ENCODE peak calls at places on chromosomes 2 and 18, in five cellular contexts. G, S, L, Y and B are unnamed samples. For H3K27me3, the result is how much of the 10 kb centered on the place peaks cover.

GRCh38 chr18:3839481-3840075 is 389.6 kb downstream of the TGIF1 start:
- DNase-seq in Y (no peak), S (no peak), G (no peak), L (no peak), B (no peak)

GRCh38 chr2:158718196-158718585 is 76.9 kb upstream of the DAPL1 start:
- DNase-seq in S (no peak), G (no peak), Y (no peak), L (no peak), B (no peak)

GRCh38 chr2:240166761-240167587 is 26.5 kb upstream of the OTOS start:
- DNase-seq in G (no peak), Y (no peak), L (peak), S (no peak), B (no peak)

GRCh38 chr2:229725716-229726346 is 11.5 kb upstream of the DNER start:
- DNase-seq in L (no peak), G (no peak), Y (no peak), S (peak), B (no peak)

GRCh38 chr18:44323125-44323524 is 357.6 kb upstream of the SETBP1 start:
- DNase-seq in G (no peak), S (no peak), Y (no peak), L (no peak), B (no peak)

GRCh38 chr2:20449501-20450200 is 2.8 kb downstream of the RHOB start:
- DNase-seq in G (no peak), Y (no peak), S (peak), L (no peak), B (peak)

GRCh38 chr2:6855860-6856547 is 9.7 kb downstream of the CMPK2 start:
- DNase-seq in Y (no peak), L (no peak), S (no peak), G (no peak), B (no peak)

GRCh38 chr2:45765007-45765767 is 113.7 kb downstream of the PRKCE start:
- DNase-seq in G (no peak), S (no peak), L (no peak), Y (no peak), B (no peak)

GRCh38 chr2:221372156-221372870 is 199.8 kb downstream of the EPHA4 start:
- DNase-seq in L (peak), S (no peak), G (no peak), Y (no peak), B (no peak)

GRCh38 chr18:24544141-24544498 is 83.7 kb downstream of the HRH4 start:
- DNase-seq in G (no peak), S (no peak), L (no peak), Y (no peak), B (no peak)

GRCh38 chr18:24546304-24546703 is 85.9 kb downstream of the HRH4 start:
- DNase-seq in S (no peak), Y (no peak), G (no peak), L (no peak), B (no peak)

GRCh38 chr18:24540896-24541295 is 80.5 kb downstream of the HRH4 start:
- DNase-seq in G (no peak), Y (no peak), L (no peak), S (peak), B (no peak)

GRCh38 chr18:24543408-24544140 is 83.1 kb downstream of the HRH4 start:
- DNase-seq in S (no peak), L (no peak), Y (no peak), G (no peak), B (no peak)

DNA sequence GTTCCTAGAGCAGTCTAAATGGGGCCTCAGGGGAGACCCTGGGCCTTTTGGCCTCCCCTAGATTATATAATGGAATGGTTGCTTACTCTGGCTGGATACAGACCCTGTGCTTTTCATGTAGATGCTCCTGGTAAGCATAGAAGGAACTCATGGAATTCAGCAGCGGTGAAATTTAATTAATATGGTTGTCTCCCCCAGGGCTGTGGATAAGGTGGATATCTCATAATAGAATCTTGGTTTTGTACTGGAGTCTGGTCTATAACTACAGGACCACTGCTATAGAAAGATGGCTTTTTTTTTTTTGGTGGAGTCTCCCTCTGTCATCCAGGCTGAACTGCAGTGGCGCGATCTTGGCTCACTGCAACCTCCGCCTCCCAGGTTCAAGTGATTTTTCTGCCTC is 84.5 kb downstream of the HRH4 start:
- DNase-seq in Y (no peak), S (no peak), L (no peak), G (no peak), B (no peak)
- TF ChIP-seq CTCF in Y (no peak), S (no peak), L (no peak), G (no peak), B (no peak)

DNA sequence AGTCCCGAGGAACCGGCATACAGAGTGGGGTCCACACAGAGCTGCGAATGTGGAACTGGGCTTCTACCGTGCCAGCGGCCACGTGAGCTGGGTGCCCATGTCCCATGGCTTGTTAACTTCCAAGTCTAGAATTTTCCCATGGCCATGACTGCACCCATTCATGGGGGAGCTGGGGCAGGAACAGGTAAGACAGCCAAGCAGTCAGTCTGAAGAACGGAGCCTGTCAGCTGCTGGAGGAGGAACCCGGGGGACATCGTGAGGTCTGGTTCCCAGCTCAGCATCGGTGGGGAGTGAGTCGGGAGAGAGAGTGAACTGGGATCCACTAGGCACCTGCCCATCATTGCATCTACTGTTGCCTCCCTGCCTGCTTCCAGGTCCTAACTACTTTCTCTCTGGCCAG is 86.9 kb downstream of the SH3RF3 start:
- DNase-seq in L (no peak), S (no peak), Y (no peak), G (no peak), B (no peak)
- H3K27me3 ChIP-seq in L (under half), S (under half), Y (under half), G (under half), B (under half)

GRCh38 chr18:55513199-55513598 is 74.8 kb downstream of the TCF4 start:
- DNase-seq in S (no peak), G (no peak), L (no peak), Y (no peak), B (no peak)

GRCh38 chr18:55509631-55510372 is 78.2 kb downstream of the TCF4 start:
- DNase-seq in S (peak), G (no peak), L (no peak), Y (no peak), B (no peak)

GRCh38 chr18:55508637-55509036 is 79.4 kb downstream of the TCF4 start:
- DNase-seq in S (no peak), G (no peak), Y (no peak), L (no peak), B (no peak)

GRCh38 chr18:55511277-55511676 is 76.7 kb downstream of the TCF4 start:
- DNase-seq in G (no peak), Y (no peak), L (no peak), S (no peak), B (no peak)

GRCh38 chr18:55510809-55511208 is 77.2 kb downstream of the TCF4 start:
- DNase-seq in Y (no peak), S (peak), L (no peak), G (no peak), B (no peak)
- H3K4me3 ChIP-seq in Y (no peak), S (no peak), L (no peak), G (no peak), B (no peak)

DNA sequence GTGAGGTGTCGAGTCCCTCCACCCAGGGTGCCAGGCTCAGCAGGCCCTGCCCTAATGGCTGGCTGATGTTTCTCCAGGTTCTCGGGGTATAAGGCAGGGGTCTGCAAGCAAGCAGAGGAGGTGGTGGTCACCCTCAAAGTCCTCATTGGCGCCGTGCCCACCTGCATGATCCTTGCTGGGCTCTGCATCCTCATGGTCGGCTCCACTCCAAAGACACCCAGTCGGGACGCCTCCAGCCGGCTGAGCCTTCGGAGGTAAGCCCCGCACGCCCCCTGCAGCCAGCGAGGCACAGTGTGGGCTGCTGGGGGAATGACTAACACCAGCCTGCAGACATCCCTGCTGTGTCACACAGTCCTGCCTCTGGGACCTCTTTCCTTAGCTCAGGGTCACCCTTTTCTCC is 14.1 kb downstream of the MFSD2B start:
- DNase-seq in L (peak), S (no peak), Y (no peak), G (no peak), B (no peak)
- TF ChIP-seq CTCF in L (peak), S (no peak), Y (no peak), G (no peak), B (peak)

GRCh38 chr2:176105078-176105726 is 1.9 kb upstream of the HOXD11 start:
- DNase-seq in G (no peak), Y (no peak), L (peak), S (no peak), B (no peak)

GRCh38 chr2:176102309-176102866 is 2.8 kb downstream of the HOXD12 start:
- DNase-seq in L (no peak), G (no peak), S (no peak), Y (no peak), B (no peak)

GRCh38 chr2:176103634-176104337 is 3.3 kb upstream of the HOXD11 start:
- DNase-seq in Y (no peak), L (peak), G (no peak), S (no peak), B (no peak)

GRCh38 chr2:176105727-176106635 is 1.1 kb upstream of the HOXD11 start:
- DNase-seq in S (no peak), G (no peak), Y (no peak), L (no peak), B (no peak)

GRCh38 chr2:176104338-176105077 is 2.6 kb upstream of the HOXD11 start:
- DNase-seq in G (no peak), Y (no peak), L (peak), S (peak), B (no peak)
- H3K27me3 ChIP-seq in G (under half), Y (half or more), L (half or more), S (half or more), B (half or more)

DNA sequence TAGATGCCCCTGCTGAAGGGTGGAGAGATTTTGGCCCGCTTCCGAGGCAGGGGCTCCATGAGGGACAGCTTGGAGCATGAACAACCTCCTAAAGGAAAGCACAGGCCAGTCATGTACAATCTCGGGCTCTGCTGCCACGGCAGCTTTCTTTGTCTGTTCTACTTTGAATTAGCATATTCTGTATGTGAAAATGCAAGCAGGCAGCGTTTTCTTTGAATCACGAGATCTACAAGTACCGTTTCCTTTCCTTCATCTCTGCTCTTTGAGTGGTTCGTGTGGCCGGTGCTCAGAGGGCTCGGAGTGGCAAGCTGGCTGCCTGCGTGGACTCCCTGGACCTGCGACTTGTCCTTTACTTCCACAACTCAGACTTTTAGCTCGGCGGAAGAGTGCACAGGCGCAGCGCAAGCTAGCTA is 6.8 kb downstream of the TWIST2 start:
- DNase-seq in L (peak), S (no peak), Y (no peak), G (no peak), B (no peak)
- H3K4me3 ChIP-seq in L (no peak), S (no peak), Y (no peak), G (peak), B (no peak)

GRCh38 chr2:232757905-232758304 is 18.5 kb downstream of the KCNJ13 start:
- DNase-seq in L (no peak), S (no peak), G (no peak), Y (no peak), B (no peak)

DNA sequence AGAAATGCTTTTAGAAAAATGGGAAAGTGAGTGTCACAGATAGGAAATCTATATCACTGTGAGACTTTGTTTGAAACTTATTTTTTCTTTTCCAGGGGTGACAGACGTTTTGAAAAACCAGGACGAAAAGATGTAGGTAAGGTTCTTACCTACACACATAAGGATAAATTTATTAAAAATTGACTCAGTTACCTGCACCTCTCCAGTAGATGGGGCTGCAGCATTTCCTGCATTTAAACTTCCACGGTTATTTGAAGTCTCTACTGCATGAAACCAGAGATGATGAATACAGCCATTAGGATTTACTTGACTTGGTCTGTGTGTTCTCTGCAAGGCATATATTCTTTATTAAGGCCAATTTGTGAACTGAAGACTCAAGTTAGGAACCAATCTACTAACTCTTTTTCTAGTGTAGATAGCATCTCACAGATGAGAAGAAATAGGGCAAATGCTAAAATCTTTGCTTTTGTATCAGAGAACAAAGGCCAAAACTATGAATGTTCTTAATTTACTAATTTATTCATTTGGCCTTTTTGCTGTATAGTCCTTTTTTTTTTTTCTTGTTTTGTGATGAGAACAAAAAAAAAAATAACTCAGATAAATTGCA is 15.0 kb downstream of the KCNJ13 start:
- DNase-seq in G (no peak), L (peak), S (no peak), Y (peak), B (peak)
- TF ChIP-seq CTCF in G (peak), L (peak), S (peak), Y (peak), B (peak)

GRCh38 chr2:65277791-65278449 is 50.3 kb downstream of the ACTR2 start:
- DNase-seq in G (no peak), L (no peak), Y (no peak), S (peak), B (no peak)
- H3K27me3 ChIP-seq in G (under half), L (under half), Y (under half), S (under half), B (under half)